ENCODE peak calls at places on chromosomes 3 and 15, in eight cellular contexts. W is OCI-LY7; T is neural progenitor cell; H is CD8-positive, alpha-beta T cell; M is A549; G is kidney; S is fibroblast of lung; V is tibial nerve. N is an unnamed sample.

GRCh38 chr3:132448211-132448961 is 31.1 kb downstream of the DNAJC13 start:
- DNase-seq in W (no peak), T (no peak), H (no peak), M (no peak), G (no peak), S (peak; percentile 77), V (peak; percentile 23), N (no peak)

GRCh38 chr3:61530355-61530754 is 31.0 kb upstream of the PTPRG start:
- DNase-seq in W (peak; percentile 14), T (peak; percentile 76), H (no peak), M (peak; percentile 29), G (no peak), S (peak; percentile 58), V (no peak), N (no peak)

GRCh38 chr3:121529308-121529707 is 16.5 kb downstream of the POLQ start:
- DNase-seq in W (no peak), T (no peak), H (no peak), M (peak; percentile 6), G (no peak), S (peak; percentile 51), V (no peak), N (no peak)

GRCh38 chr3:73399106-73399505 is 225.6 kb downstream of the PDZRN3 start:
- DNase-seq in W (no peak), T (no peak), H (no peak), M (no peak), G (no peak), S (peak; percentile 73), V (no peak), N (no peak)

GRCh38 chr15:51726302-51727073 is 11.0 kb downstream of the LYSMD2 start:
- DNase-seq in W (no peak), T (peak; percentile 66), H (no peak), M (peak; percentile 74), G (no peak), S (peak; percentile 68), V (no peak), N (peak; percentile 29)

GRCh38 chr3:176867681-176868663 is 329.3 kb downstream of the TBL1XR1 start:
- DNase-seq in W (no peak), T (no peak), H (no peak), M (no peak), G (no peak), S (no peak), V (no peak), N (no peak)

GRCh38 chr15:56076651-56077050 is 83.2 kb upstream of the NEDD4 start:
- DNase-seq in W (no peak), T (no peak), H (no peak), M (no peak), G (no peak), S (no peak), V (no peak), N (no peak)

GRCh38 chr3:108124337-108125150 is 33.7 kb upstream of the CD47 start:
- DNase-seq in W (peak; percentile 94), T (no peak), H (peak; percentile 64), M (no peak), G (no peak), S (peak; percentile 6), V (no peak), N (no peak)

GRCh38 chr15:72006382-72006781 is 111.6 kb downstream of the MYO9A start:
- DNase-seq in W (no peak), T (no peak), H (no peak), M (no peak), G (no peak), S (no peak), V (no peak), N (no peak)

GRCh38 chr3:114527036-114527644 is 233.3 kb downstream of the TIGIT start:
- DNase-seq in W (peak; percentile 2), T (peak; percentile 28), H (no peak), M (peak; percentile 14), G (no peak), S (peak; percentile 44), V (no peak), N (no peak)

GRCh38 chr15:38440353-38441129 is 13.4 kb upstream of the FAM98B start:
- DNase-seq in W (peak; percentile 70), T (peak; percentile 58), H (peak; percentile 67), M (peak; percentile 57), G (no peak), S (peak; percentile 63), V (no peak), N (no peak)

GRCh38 chr15:69414702-69415161 is 583 bp downstream of the KIF23 start:
- DNase-seq in W (peak; percentile 41), T (peak; percentile 67), H (no peak), M (peak; percentile 83), G (peak; percentile 82), S (peak; percentile 89), V (no peak), N (peak; percentile 33)

GRCh38 chr15:31474059-31474868 is 147.6 kb downstream of the KLF13 start:
- DNase-seq in W (no peak), T (no peak), H (peak; percentile 44), M (no peak), G (no peak), S (no peak), V (no peak), N (no peak)

GRCh38 chr3:66203275-66203674 is 17.5 kb upstream of the SLC25A26 start:
- DNase-seq in W (no peak), T (no peak), H (no peak), M (no peak), G (no peak), S (no peak), V (no peak), N (no peak)

GRCh38 chr15:67193223-67194009 is 61.0 kb downstream of the AAGAB start:
- DNase-seq in W (no peak), T (no peak), H (peak; percentile 38), M (no peak), G (no peak), S (peak; percentile 56), V (no peak), N (no peak)

GRCh38 chr15:67190813-67191212 is 63.6 kb downstream of the AAGAB start:
- DNase-seq in W (no peak), T (no peak), H (no peak), M (peak; percentile 54), G (no peak), S (no peak), V (no peak), N (no peak)

GRCh38 chr15:67194171-67195114 is 60.0 kb downstream of the AAGAB start:
- DNase-seq in W (no peak), T (no peak), H (no peak), M (no peak), G (no peak), S (no peak), V (no peak), N (no peak)

GRCh38 chr15:67190326-67190725 is 64.1 kb downstream of the AAGAB start:
- DNase-seq in W (no peak), T (no peak), H (peak; percentile 41), M (peak; percentile 11), G (no peak), S (no peak), V (no peak), N (no peak)

DNA sequence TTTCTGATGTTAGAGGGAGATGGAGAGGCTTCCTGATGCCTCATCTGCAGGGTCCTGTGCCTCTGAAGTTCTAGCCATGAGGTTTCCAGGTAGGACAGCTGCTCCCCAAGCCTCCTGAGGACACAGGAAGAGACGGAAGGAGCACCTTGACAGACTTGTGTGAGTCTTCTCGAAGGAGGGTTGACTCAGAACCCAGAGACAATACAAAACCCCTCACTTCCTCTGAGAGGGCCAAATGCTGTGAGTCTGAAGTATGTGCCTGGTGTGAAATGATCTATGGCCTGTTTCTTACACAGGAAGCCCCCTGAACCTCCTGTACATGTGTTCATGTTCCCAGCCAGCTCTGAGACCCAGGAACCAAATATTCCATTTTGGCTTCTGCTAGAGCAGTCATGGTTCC is 62.3 kb downstream of the AAGAB start:
- DNase-seq in W (no peak), T (no peak), H (no peak), M (no peak), G (no peak), S (no peak), V (no peak), N (no peak)
- H3K27ac ChIP-seq in W (no peak overlapping the region), T (no peak overlapping the region), H (no peak overlapping the region), M (peak overlapping the region; percentile 44), G (no peak overlapping the region), S (no peak overlapping the region), V (peak overlapping the region; percentile 7), N (no peak overlapping the region)

GRCh38 chr15:88651971-88652370 is 13.2 kb downstream of the ISG20 start:
- DNase-seq in W (no peak), T (no peak), H (peak; percentile 49), M (no peak), G (peak; percentile 69), S (no peak), V (no peak), N (no peak)
- H3K4me1 ChIP-seq in W (peaks cover 70% of the 10 kb centered on the region), T (no peaks in the 10 kb centered on the region), H (peaks cover 95% of the 10 kb centered on the region), M (peaks cover 19% of the 10 kb centered on the region), G (no peaks in the 10 kb centered on the region), S (peaks cover 9% of the 10 kb centered on the region), V (peaks cover 61% of the 10 kb centered on the region), N (no peaks in the 10 kb centered on the region)

GRCh38 chr3:48847053-48847585 is 555 bp downstream of the PRKAR2A start:
- DNase-seq in W (peak; percentile 43), T (peak; percentile 79), H (peak; percentile 64), M (peak; percentile 67), G (peak; percentile 92), S (peak; percentile 68), V (peak; percentile 36), N (peak; percentile 90)
- H3K27ac ChIP-seq in W (no peak overlapping the region), T (no peak overlapping the region), H (peak overlapping the region; percentile 40), M (peak overlapping the region; percentile 90), G (peak overlapping the region; percentile 95), S (peak overlapping the region; percentile 86), V (peak overlapping the region; percentile 98), N (peak overlapping the region; percentile 92)

DNA sequence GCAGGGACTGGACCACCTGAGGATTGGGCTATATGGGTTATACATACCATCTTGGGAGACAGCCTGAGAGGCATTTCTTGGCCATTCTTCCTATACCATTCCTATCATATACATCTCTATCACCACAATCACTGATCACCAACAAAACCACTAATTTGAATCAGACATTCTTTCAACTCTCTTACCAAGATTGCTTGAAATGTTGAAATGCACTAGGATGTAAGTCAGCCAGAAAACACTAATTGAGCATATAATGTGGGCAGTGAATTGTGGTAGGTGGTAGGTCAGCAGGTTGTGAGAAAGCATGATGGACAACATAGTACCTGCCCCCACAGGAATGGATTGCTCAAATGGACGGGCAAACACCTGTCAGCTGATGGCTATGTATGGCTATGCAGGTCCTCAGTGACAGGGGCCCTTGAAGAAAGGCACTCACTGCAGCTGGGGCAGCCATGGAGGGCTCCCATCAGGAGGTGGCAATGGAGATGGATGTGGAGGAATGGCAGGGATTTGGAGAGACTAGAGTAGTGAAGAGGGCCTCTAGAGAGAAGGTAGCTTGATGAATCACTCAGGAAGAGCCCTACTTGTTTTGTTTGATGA is 49.0 kb downstream of the AMOTL2 start:
- DNase-seq in W (no peak), T (no peak), H (no peak), M (no peak), G (no peak), S (no peak), V (no peak), N (no peak)
- H3K4me1 ChIP-seq in W (no peaks in the 10 kb centered on the region), T (peaks cover 22% of the 10 kb centered on the region), H (no peaks in the 10 kb centered on the region), M (peaks cover 68% of the 10 kb centered on the region), G (peaks cover 25% of the 10 kb centered on the region), S (peaks cover 31% of the 10 kb centered on the region), V (peaks cover 49% of the 10 kb centered on the region), N (no peaks in the 10 kb centered on the region)